ENCODE peak calls at places on chromosomes 11 and 22, in six cellular contexts. F is fibroblast of lung, C is gastrocnemius medialis, B is HCT116, R is heart right ventricle, A is left ventricle myocardium inferior. Z is an unnamed sample.

GRCh38 chr22:20578192-20578591 is 70.8 kb downstream of the MED15 start:
- DNase-seq in F (no peak), C (no peak), B (no peak), R (no peak), A (peak), Z (no peak)

GRCh38 chr22:25875461-25875860 is 133.5 kb downstream of the MYO18B start:
- DNase-seq in F (no peak), C (no peak), B (no peak), R (no peak), A (no peak), Z (no peak)

GRCh38 chr11:119299416-119299815 is 17.5 kb downstream of the MCAM start:
- DNase-seq in F (no peak), C (no peak), B (no peak), R (no peak), A (no peak), Z (no peak)

GRCh38 chr11:15688351-15688792 is 573.6 kb downstream of the INSC start:
- DNase-seq in F (peak), C (peak), B (no peak), R (peak), A (peak), Z (no peak)

GRCh38 chr11:133834399-133835257 is 10.7 kb downstream of the SPATA19 start:
- DNase-seq in F (no peak), C (no peak), B (no peak), R (no peak), A (no peak), Z (no peak)

GRCh38 chr11:2426826-2427521 is 17.3 kb downstream of the TRPM5 start:
- DNase-seq in F (no peak), C (no peak), B (no peak), R (peak), A (no peak), Z (peak)

GRCh38 chr11:77821349-77821851 is 456 bp downstream of the AAMDC start:
- DNase-seq in F (peak), C (peak), B (no peak), R (peak), A (peak), Z (no peak)

GRCh38 chr11:99489561-99489960 is 468.8 kb downstream of the CNTN5 start:
- DNase-seq in F (peak), C (no peak), B (no peak), R (no peak), A (no peak), Z (no peak)

GRCh38 chr11:46632502-46632901 is 15.1 kb downstream of the ATG13 start:
- DNase-seq in F (no peak), C (no peak), B (no peak), R (no peak), A (no peak), Z (no peak)

GRCh38 chr22:27993201-27993635 is 74.2 kb upstream of the PITPNB start:
- DNase-seq in F (no peak), C (no peak), B (no peak), R (no peak), A (no peak), Z (peak)

GRCh38 chr11:44601471-44602370 is 36.3 kb downstream of the CD82 start:
- DNase-seq in F (no peak), C (no peak), B (no peak), R (no peak), A (no peak), Z (no peak)

GRCh38 chr11:60858236-60858635 is 2.5 kb upstream of the PTGDR2 start:
- DNase-seq in F (no peak), C (no peak), B (no peak), R (no peak), A (no peak), Z (no peak)

GRCh38 chr11:1277936-1278512 is 31.4 kb downstream of the TOLLIP start:
- DNase-seq in F (no peak), C (no peak), B (no peak), R (no peak), A (no peak), Z (no peak)

GRCh38 chr11:33574366-33574765 is 126.3 kb downstream of the C11orf91 start:
- DNase-seq in F (no peak), C (no peak), B (no peak), R (no peak), A (no peak), Z (no peak)

GRCh38 chr11:126140932-126141291 is 70.5 kb downstream of the RPUSD4 start:
- DNase-seq in F (peak), C (no peak), B (no peak), R (peak), A (peak), Z (no peak)

GRCh38 chr22:19874307-19875060 is 19.8 kb upstream of the GNB1L start:
- DNase-seq in F (no peak), C (peak), B (no peak), R (peak), A (peak), Z (peak)

GRCh38 chr11:44568706-44569473 is 3.4 kb downstream of the CD82 start:
- DNase-seq in F (peak), C (peak), B (no peak), R (peak), A (peak), Z (peak)

GRCh38 chr22:43880743-43881055 is 11.1 kb downstream of the PNPLA5 start:
- DNase-seq in F (no peak), C (no peak), B (no peak), R (no peak), A (no peak), Z (no peak)

GRCh38 chr11:72652133-72652532 is 22.1 kb downstream of the PDE2A start:
- DNase-seq in F (no peak), C (no peak), B (no peak), R (no peak), A (no peak), Z (no peak)

GRCh38 chr11:35082322-35083180 is 56.4 kb upstream of the CD44 start:
- DNase-seq in F (peak), C (peak), B (peak), R (peak), A (peak), Z (peak)

GRCh38 chr11:59766542-59766941 is 11.4 kb downstream of the STX3 start:
- DNase-seq in F (no peak), C (no peak), B (no peak), R (no peak), A (no peak), Z (no peak)

GRCh38 chr11:95948637-95949036 is 24.7 kb upstream of the MTMR2 start:
- DNase-seq in F (no peak), C (no peak), B (no peak), R (no peak), A (no peak), Z (no peak)

GRCh38 chr11:118339281-118340045 is 3.0 kb downstream of the CD3D start:
- DNase-seq in F (no peak), C (no peak), B (no peak), R (no peak), A (no peak), Z (no peak)

GRCh38 chr22:27004434-27004833 is 347.0 kb downstream of the MIAT start:
- DNase-seq in F (no peak), C (no peak), B (no peak), R (no peak), A (no peak), Z (no peak)

GRCh38 chr11:5597953-5598352 is 1.5 kb downstream of the TRIM6 start:
- DNase-seq in F (no peak), C (no peak), B (no peak), R (no peak), A (no peak), Z (no peak)

GRCh38 chr11:72102162-72102561 is 935 bp downstream of the LAMTOR1 start:
- DNase-seq in F (no peak), C (no peak), B (no peak), R (no peak), A (no peak), Z (no peak)

GRCh38 chr22:48943567-48944432 is 883.9 kb downstream of the BRD1 start:
- DNase-seq in F (no peak), C (no peak), B (no peak), R (no peak), A (no peak), Z (no peak)

GRCh38 chr11:28393348-28393747 is 285.2 kb downstream of the METTL15 start:
- DNase-seq in F (no peak), C (no peak), B (no peak), R (peak), A (peak), Z (no peak)

GRCh38 chr11:119741369-119742262 is 12.6 kb upstream of the NECTIN1 start:
- DNase-seq in F (no peak), C (no peak), B (no peak), R (peak), A (peak), Z (peak)

GRCh38 chr11:17343907-17344306 is 7.7 kb upstream of the NCR3LG1 start:
- DNase-seq in F (peak), C (no peak), B (peak), R (no peak), A (no peak), Z (no peak)

DNA sequence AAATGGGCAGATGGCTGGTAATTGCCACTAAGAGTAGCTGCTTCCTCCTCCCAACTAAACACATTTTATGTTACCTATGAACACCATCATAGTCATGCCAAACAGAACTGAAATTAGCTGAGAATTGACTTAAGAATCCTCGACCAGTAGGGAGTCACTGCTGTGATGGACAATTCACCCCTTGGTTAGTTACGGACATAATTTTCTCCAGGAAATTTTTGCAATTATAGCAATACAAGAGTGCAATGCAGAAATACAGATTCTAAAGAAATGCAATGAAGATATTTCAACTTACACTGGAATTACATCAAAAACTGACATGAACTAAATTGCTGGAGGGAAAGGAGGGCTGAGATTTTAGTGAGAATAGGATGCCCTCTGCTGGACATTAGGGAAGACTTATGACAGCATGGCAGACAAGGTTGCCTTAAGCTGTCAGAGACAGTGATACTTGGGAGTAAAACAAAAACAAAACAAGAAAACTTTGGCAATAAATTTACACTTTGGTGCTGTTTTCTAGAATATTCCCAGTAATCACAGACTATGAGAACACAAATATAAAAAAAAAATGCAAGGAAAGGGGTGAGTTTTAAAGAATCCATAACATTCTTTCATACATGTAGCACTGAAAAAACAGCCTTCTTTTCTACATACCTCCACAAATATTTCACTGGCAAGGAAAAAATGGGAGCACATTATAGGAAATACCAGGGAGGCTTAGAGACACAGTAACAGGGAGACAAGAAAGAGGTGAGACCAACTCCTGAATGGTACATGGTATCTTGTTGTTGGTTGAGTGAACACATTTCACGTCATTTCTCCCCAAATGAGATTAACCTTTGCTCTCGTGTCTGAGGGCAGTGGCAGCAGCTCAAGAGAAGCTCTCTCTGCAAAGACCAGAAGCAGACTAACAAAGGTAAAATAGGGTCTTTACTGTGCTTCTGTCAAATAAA is 11.2 kb upstream of the PPP2R1B start:
- DNase-seq in F (peak), C (no peak), B (peak), R (no peak), A (no peak), Z (no peak)
- H3K27ac ChIP-seq in F (no peak), C (no peak), B (no peak), R (no peak), A (peak), Z (no peak)

GRCh38 chr11:83070044-83070877 is 1.4 kb downstream of the RAB30 start:
- DNase-seq in F (peak), C (no peak), B (no peak), R (no peak), A (no peak), Z (no peak)

GRCh38 chr11:83070878-83071640 is 638 bp downstream of the RAB30 start:
- DNase-seq in F (peak), C (peak), B (no peak), R (peak), A (peak), Z (peak)

GRCh38 chr11:83071641-83072591 is at the start of gene RAB30:
- DNase-seq in F (peak), C (peak), B (peak), R (peak), A (peak), Z (peak)

GRCh38 chr11:83069441-83070043 is 2.2 kb downstream of the RAB30 start:
- DNase-seq in F (no peak), C (no peak), B (no peak), R (no peak), A (no peak), Z (no peak)

DNA sequence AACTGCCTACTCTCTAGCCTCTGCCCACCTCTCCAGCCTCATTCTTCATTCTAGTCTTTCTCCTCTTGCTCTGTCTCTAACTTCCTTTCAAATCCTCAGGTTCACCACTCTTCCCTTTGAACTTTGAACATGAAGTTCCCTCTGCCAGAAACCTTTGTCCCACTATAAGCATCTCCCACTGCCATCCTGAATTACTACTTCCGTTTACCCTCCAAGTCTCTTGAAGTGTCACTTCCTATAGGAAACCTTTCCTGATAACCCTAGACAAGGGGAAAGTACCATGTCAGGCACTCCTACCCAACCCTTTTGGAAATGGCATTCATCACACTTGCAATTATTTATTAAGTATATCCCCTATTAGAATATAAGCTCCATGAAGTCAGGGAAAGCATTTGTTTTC is 3.1 kb downstream of the RAB30 start:
- DNase-seq in F (no peak), C (no peak), B (no peak), R (no peak), A (no peak), Z (no peak)
- H3K27ac ChIP-seq in F (no peak), C (peak), B (no peak), R (peak), A (peak), Z (no peak)

DNA sequence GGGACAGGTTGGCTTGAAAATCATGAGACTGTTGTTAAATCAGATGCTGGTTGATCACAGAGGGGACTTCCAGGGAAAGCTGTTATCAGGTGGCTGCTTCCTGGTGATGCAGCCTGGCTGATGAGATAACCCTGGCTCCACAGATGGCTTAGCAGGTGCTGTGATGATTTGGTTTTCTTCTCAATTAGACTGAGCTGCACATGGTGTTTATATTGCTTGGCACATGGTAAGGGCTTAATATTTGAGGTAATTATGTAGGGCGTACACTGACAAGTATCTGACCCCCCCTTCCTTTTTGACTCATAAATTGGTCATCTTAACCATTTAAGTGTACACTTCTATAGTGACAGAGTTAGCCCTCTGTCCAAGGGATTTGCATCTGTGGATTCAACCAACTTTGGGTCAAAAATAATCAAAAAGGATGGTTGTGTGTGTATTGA is 7.0 kb downstream of the RPS3 start:
- DNase-seq in F (peak), C (no peak), B (no peak), R (no peak), A (no peak), Z (no peak)
- H3K27ac ChIP-seq in F (no peak), C (no peak), B (no peak), R (no peak), A (no peak), Z (no peak)

DNA sequence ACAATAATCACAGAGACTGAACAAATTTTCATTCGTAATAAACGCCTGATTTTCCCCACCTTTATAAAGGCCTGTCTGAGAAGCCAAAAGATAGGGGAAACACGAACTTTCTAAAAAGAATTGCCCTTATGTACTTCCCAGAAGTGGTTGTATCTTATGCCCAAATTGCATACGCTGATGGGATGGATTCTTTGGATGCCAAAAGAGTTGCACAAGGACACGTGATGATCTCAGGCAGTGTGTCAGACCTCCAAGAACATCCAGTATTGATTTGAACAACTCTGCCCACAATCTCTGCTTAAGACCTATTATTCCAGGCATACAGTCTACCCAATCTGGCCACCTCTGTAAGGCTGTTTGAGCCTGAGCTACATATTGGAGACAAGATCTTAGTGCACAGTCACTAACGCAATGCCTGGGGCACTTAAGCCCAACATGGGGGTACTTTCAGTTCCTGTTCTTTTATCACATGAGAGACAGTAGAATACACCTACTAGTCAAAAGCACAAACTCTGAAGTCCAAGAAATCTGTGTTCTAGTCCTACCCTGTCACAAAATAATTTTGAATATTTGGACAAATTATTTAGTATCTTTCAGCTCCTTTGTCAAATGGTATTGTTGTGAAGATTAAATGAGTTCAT is 38.9 kb downstream of the OR10A6 start:
- DNase-seq in F (peak), C (no peak), B (no peak), R (no peak), A (no peak), Z (no peak)
- H3K27ac ChIP-seq in F (peak), C (no peak), B (no peak), R (no peak), A (no peak), Z (no peak)

DNA sequence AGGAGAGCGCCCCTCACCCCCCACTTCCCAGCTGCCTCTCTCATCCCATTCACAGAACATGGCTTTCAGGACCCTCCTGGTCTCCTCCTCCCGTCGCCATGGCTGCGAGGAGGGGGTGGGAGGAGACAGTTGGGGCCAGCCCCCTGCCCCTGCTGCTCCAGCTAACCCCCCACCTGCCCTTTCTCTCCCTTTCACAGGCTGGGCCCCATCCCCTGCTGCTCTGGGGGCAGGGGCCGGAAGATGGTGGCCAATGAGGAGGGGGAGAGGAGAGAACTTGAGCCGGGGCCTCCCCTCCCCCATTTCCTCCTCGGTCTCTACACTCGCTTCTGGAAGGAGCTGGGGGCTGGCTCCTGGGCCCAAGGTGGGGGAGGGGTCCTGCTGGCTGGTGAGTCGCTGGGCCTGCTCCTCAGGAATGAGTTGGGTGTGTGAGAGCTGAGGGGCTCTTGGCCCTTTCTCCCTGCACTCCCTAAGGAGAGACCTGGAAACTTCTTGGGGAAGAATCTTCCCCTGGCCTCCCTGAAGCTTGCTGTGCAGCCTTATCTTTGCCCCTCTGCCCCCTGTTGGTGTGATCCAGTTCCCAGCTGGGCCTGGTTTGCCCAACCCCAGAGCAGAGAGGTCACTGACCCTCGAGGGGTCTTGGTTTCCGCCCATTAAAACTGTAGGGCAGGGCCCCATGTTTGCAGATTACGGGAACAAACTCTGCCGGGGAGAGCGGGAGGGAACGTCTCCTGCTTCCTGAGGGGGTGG is 10.2 kb downstream of the YPEL4 start:
- DNase-seq in F (peak), C (no peak), B (no peak), R (no peak), A (no peak), Z (no peak)
- H3K27ac ChIP-seq in F (peak), C (no peak), B (peak), R (peak), A (peak), Z (peak)

GRCh38 chr11:115737875-115738274 is 233.7 kb upstream of the CADM1 start:
- DNase-seq in F (no peak), C (no peak), B (no peak), R (no peak), A (no peak), Z (no peak)
- H3K27ac ChIP-seq in F (no peak), C (no peak), B (no peak), R (no peak), A (no peak), Z (no peak)

GRCh38 chr11:70124321-70125061 is 46.4 kb downstream of the ANO1 start:
- DNase-seq in F (no peak), C (no peak), B (no peak), R (no peak), A (no peak), Z (no peak)
- H3K27ac ChIP-seq in F (no peak), C (peak), B (no peak), R (peak), A (peak), Z (no peak)

DNA sequence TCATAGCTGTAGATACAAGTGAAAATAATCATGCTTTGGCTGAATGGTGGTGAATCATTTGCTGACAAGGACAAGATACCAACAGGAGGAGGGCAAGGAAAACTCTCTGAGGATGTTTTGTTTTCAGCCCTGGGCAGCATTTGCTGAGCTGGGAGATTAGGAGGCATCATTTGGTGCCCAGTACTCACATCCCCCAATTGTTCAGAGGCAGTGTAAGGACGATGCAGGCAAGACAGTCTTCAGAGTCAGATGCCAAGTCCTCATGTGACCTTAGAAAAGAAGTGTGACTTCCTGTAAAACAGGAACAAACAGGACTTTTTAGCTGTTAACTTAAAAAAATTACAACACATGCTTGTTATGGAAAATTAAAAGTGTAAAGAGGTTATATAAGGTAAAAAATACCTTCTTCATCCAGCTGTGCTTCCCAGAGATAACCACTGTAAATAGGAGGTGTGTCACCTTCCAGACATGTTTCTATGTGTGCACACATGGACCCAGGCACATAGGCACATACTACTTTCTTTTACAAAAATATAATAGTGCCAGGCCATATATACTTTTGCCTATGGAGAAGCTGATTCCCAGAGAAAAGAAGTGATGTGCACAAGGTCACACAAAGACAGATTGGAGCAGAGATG is 18.0 kb downstream of the CNTF start:
- DNase-seq in F (no peak), C (no peak), B (no peak), R (no peak), A (no peak), Z (no peak)
- H3K27ac ChIP-seq in F (no peak), C (no peak), B (no peak), R (no peak), A (no peak), Z (no peak)